ENCODE peak calls at places on chromosomes 4 and X, in five cellular contexts. H is stomach, F is cardiac muscle cell, R is heart left ventricle, B is GM13976. V is an unnamed sample.
A peak's percentile ranks its signal among the peaks of the same experiment; 100 is the strongest.

GRCh38 chr4:58144721-58145120 is 1034.5 kb upstream of the IGFBP7 start:
- DNase-seq in R (no peak), B (no peak), H (no peak), F (no peak), V (no peak)

GRCh38 chr4:125832161-125832560 is 517.4 kb downstream of the FAT4 start:
- DNase-seq in H (no peak), F (no peak), B (no peak), R (no peak), V (no peak)

GRCh38 chr4:1869530-1870327 is 1.5 kb upstream of the NSD2 start:
- DNase-seq in B (peak; percentile 52), F (no peak), H (no peak), R (no peak), V (no peak)

GRCh38 chr4:183492791-183493221 is 12.1 kb upstream of the ING2 start:
- DNase-seq in R (no peak), B (no peak), F (no peak), H (no peak), V (no peak)

GRCh38 chrX:12089740-12090139 is 48.5 kb upstream of the FRMPD4 start:
- DNase-seq in R (no peak), F (no peak), B (no peak), H (no peak), V (no peak)

GRCh38 chr4:3512279-3512678 is 19.9 kb downstream of the LRPAP1 start:
- DNase-seq in B (no peak), R (no peak), H (no peak), F (no peak), V (no peak)

GRCh38 chr4:30720021-30720655 is at the start of gene PCDH7:
- DNase-seq in B (peak; percentile 36), H (peak; percentile 37), R (peak; percentile 30), F (peak; percentile 69), V (peak; percentile 28)

GRCh38 chrX:45851434-45851991 is 650.8 kb upstream of the DIPK2B start:
- DNase-seq in F (peak; percentile 37), H (peak; percentile 38), B (peak; percentile 9), R (no peak), V (peak; percentile 3)

GRCh38 chr4:85741921-85742591 is 267.1 kb downstream of the ARHGAP24 start:
- DNase-seq in H (no peak), F (no peak), B (no peak), R (peak; percentile 33), V (no peak)

GRCh38 chrX:12975999-12976558 is 1.2 kb downstream of the TMSB4X start:
- DNase-seq in R (peak; percentile 47), B (no peak), F (peak; percentile 32), H (peak; percentile 40), V (peak; percentile 25)

GRCh38 chrX:128365523-128365922 is 313.3 kb upstream of the ACTRT1 start:
- DNase-seq in R (no peak), H (no peak), B (no peak), F (no peak), V (no peak)

GRCh38 chr4:74045247-74045646 is 6.8 kb upstream of the CXCL3 start:
- DNase-seq in F (no peak), B (no peak), H (no peak), R (no peak), V (no peak)

GRCh38 chr4:154489558-154490260 is 1.9 kb downstream of the DCHS2 start:
- DNase-seq in F (no peak), R (no peak), H (no peak), B (peak; percentile 25), V (no peak)

GRCh38 chr4:147916351-147916750 is 184.5 kb downstream of the ARHGAP10 start:
- DNase-seq in R (no peak), B (no peak), H (no peak), F (no peak), V (no peak)

GRCh38 chr4:140904904-140905303 is 148.7 kb upstream of the TBC1D9 start:
- DNase-seq in B (no peak), H (no peak), F (no peak), R (no peak), V (no peak)

GRCh38 chr4:36281384-36282106 is at the start of gene DTHD1:
- DNase-seq in F (no peak), H (no peak), B (no peak), R (no peak), V (no peak)

GRCh38 chr4:144754562-144755410 is 108.8 kb downstream of the HHIP start:
- DNase-seq in R (no peak), F (no peak), H (no peak), B (peak; percentile 5), V (no peak)

GRCh38 chr4:156298230-156298629 is 344.6 kb upstream of the CTSO start:
- DNase-seq in F (no peak), B (no peak), R (peak; percentile 23), H (no peak), V (no peak)

GRCh38 chrX:102138064-102138463 is 4.2 kb downstream of the TCEAL6 start:
- DNase-seq in R (no peak), F (peak; percentile 28), H (no peak), B (no peak), V (no peak)

GRCh38 chr4:182578402-182578801 is 335.2 kb downstream of the TENM3 start:
- DNase-seq in R (no peak), B (no peak), F (peak; percentile 83), H (no peak), V (no peak)

GRCh38 chrX:82412851-82413250 is 1095.2 kb upstream of the POU3F4 start:
- DNase-seq in R (no peak), B (no peak), H (no peak), F (no peak), V (no peak)

GRCh38 chr4:168549145-168549544 is 52.3 kb downstream of the PALLD start:
- DNase-seq in B (no peak), R (no peak), F (no peak), H (no peak), V (no peak)

GRCh38 chr4:168551211-168551610 is 54.4 kb downstream of the PALLD start:
- DNase-seq in B (no peak), F (no peak), R (no peak), H (no peak), V (no peak)

GRCh38 chr4:168553714-168554370 is 57.0 kb downstream of the PALLD start:
- DNase-seq in H (no peak), B (no peak), R (no peak), F (no peak), V (no peak)

GRCh38 chr4:168550071-168550766 is 53.4 kb downstream of the PALLD start:
- DNase-seq in F (no peak), H (no peak), B (no peak), R (no peak), V (no peak)

GRCh38 chr4:168551945-168552695 is 55.3 kb downstream of the PALLD start:
- DNase-seq in B (no peak), F (no peak), R (no peak), H (no peak), V (no peak)
- TF ChIP-seq CTCF in B (no peak), F (no peak), R (no peak), H (no peak), V (no peak)

DNA sequence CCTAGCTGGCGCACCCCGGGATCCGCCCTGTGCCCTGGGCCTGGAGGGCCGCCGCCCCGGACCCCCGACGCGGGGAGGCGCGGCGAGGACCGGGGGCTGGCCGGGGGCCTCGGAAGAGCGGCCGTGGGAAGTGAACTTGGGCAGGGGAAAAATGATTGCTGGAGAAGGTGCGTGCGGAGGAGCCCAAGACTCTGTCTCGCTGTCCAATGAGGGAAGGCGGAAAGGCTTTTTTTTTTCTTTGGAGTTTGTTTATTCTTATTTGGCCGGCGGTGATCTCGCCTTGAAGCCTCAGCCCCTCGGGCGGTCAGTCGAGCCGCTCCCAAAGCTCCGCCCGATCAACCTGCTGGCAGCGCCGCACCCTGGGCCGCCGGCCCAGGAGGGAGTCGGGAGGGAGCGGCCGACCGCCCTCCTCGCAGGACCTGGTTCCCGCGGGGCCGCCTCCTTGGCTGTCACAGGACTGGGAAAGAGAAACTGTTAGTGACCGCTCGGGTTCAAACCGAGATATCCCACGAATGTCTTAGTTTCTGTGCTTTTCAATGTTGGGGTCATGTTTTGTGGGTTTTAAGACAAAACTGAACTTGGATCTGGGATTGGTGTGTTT is 2.5 kb downstream of the CPEB2 start:
- DNase-seq in R (peak; percentile 88), F (peak; percentile 76), H (peak; percentile 93), B (peak; percentile 51), V (peak; percentile 25)
- TF ChIP-seq CTCF in R (no peak), F (no peak), H (no peak), B (no peak), V (no peak)

GRCh38 chr4:47466061-47466785 is 2.7 kb upstream of the COMMD8 start:
- DNase-seq in R (no peak), B (no peak), F (no peak), H (no peak), V (no peak)

GRCh38 chr4:47462799-47463234 is 685 bp downstream of the COMMD8 start:
- DNase-seq in H (no peak), R (no peak), F (no peak), B (no peak), V (no peak)

GRCh38 chr4:47468686-47469365 is 5.3 kb upstream of the COMMD8 start:
- DNase-seq in R (no peak), F (peak; percentile 27), B (no peak), H (no peak), V (no peak)

GRCh38 chr4:47465008-47465407 is 1.5 kb upstream of the COMMD8 start:
- DNase-seq in H (no peak), F (no peak), B (peak; percentile 47), R (no peak), V (no peak)

DNA sequence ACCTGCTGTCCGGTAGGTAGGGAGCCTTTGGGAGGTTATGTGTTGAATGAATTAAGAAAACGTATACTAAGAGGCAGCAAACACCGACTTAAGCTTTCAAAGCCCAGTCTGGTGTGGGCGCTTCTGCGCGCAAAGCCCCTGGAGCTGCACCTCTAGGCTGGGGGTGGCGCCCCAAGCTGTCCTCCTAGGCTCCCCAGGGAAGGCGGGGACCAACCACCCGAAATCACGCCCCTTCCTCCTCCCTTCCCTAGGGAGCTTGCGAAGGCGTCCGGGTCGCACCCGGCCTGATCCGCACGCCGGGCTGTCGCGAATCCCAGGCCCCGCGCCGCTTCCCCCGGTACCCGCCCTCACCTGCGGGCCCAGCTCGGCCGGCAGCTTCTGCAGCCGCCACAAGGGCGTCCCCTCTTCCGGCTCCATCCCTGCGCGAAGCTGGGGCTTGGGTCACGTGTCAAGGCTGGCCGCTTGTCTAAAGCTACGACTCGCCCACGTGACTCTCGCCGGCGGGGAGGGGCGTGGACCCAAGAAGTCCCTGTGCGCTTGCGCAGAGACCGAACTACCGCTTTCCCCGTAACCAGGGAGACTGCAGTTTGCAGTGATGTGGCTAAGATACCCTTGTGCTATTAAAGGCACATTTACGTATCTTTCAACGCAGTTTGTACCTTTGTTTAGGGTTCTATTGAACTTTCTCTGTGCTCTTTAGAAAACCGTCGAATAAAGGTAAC is at the start of gene COMMD8:
- DNase-seq in H (peak; percentile 97), R (peak; percentile 97), F (peak; percentile 99), B (peak; percentile 94), V (peak; percentile 92)
- TF ChIP-seq CTCF in H (peak; percentile 9), R (peak; percentile 16), F (peak; percentile 33), B (peak; percentile 35), V (peak; percentile 52)

GRCh38 chrX:53357799-53358530 is 64.5 kb downstream of the SMC1A start:
- DNase-seq in R (no peak), B (no peak), H (no peak), F (no peak), V (no peak)

GRCh38 chrX:53362439-53362838 is 60.0 kb downstream of the SMC1A start:
- DNase-seq in F (no peak), H (no peak), B (no peak), R (no peak), V (no peak)
- TF ChIP-seq CTCF in F (no peak), H (no peak), B (no peak), R (no peak), V (no peak)

GRCh38 chr4:340011-340410 is 2.4 kb downstream of the ZNF141 start:
- DNase-seq in B (no peak), R (no peak), H (no peak), F (no peak), V (no peak)
- TF ChIP-seq CTCF in B (no peak), R (peak; percentile 22), H (peak; percentile 29), F (peak; percentile 13), V (peak; percentile 52)